ENCODE peak calls at places on chromosomes 12 and 14, in seven cellular contexts. One of them, this sample, is unnamed.

GRCh38 chr12:121581681-121582439 is 1.0 kb upstream of the KDM2B start:
- DNase-seq in nephron progenitor cell: no peak
- DNase-seq in heart left ventricle: no peak
- DNase-seq in fibroblast of gingiva: peak; percentile 82
- DNase-seq in EL: peak; percentile 47
- DNase-seq in pancreas: peak; percentile 36
- DNase-seq in HCT116: no peak
- DNase-seq in this sample: no peak

GRCh38 chr12:64160718-64161060 is 61.4 kb downstream of the KICS2 start:
- DNase-seq in pancreas: no peak
- DNase-seq in heart left ventricle: no peak
- DNase-seq in fibroblast of gingiva: peak; percentile 82
- DNase-seq in EL: peak; percentile 78
- DNase-seq in nephron progenitor cell: no peak
- DNase-seq in HCT116: no peak
- DNase-seq in this sample: no peak

GRCh38 chr14:95877633-95878032 is 1.0 kb downstream of the TUNAR start:
- DNase-seq in heart left ventricle: no peak
- DNase-seq in fibroblast of gingiva: no peak
- DNase-seq in nephron progenitor cell: no peak
- DNase-seq in pancreas: no peak
- DNase-seq in HCT116: no peak
- DNase-seq in EL: no peak
- DNase-seq in this sample: no peak

GRCh38 chr12:8742501-8742900 is 44.7 kb downstream of the RIMKLB start:
- DNase-seq in fibroblast of gingiva: peak; percentile 78
- DNase-seq in nephron progenitor cell: no peak
- DNase-seq in HCT116: no peak
- DNase-seq in EL: peak; percentile 62
- DNase-seq in heart left ventricle: no peak
- DNase-seq in pancreas: no peak
- DNase-seq in this sample: no peak

GRCh38 chr14:81517798-81518398 is 15.8 kb downstream of the SEL1L start:
- DNase-seq in heart left ventricle: no peak
- DNase-seq in pancreas: peak; percentile 60
- DNase-seq in HCT116: no peak
- DNase-seq in fibroblast of gingiva: peak; percentile 69
- DNase-seq in nephron progenitor cell: no peak
- DNase-seq in EL: no peak
- DNase-seq in this sample: no peak

GRCh38 chr14:69687963-69688649 is 76.7 kb downstream of the SUSD6 start:
- DNase-seq in nephron progenitor cell: no peak
- DNase-seq in heart left ventricle: no peak
- DNase-seq in EL: no peak
- DNase-seq in pancreas: no peak
- DNase-seq in HCT116: no peak
- DNase-seq in fibroblast of gingiva: no peak
- DNase-seq in this sample: no peak

GRCh38 chr12:53048780-53049401 is 974 bp upstream of the TNS2 start:
- DNase-seq in heart left ventricle: peak; percentile 87
- DNase-seq in pancreas: peak; percentile 80
- DNase-seq in HCT116: no peak
- DNase-seq in fibroblast of gingiva: peak; percentile 74
- DNase-seq in nephron progenitor cell: peak; percentile 51
- DNase-seq in EL: peak; percentile 76
- DNase-seq in this sample: no peak

GRCh38 chr14:77603654-77604270 is 12.7 kb downstream of the SPTLC2 start:
- DNase-seq in heart left ventricle: peak; percentile 65
- DNase-seq in HCT116: no peak
- DNase-seq in EL: no peak
- DNase-seq in pancreas: no peak
- DNase-seq in nephron progenitor cell: no peak
- DNase-seq in fibroblast of gingiva: no peak
- DNase-seq in this sample: no peak

GRCh38 chr14:50610465-50610864 is 50.5 kb downstream of the ATL1 start:
- DNase-seq in pancreas: no peak
- DNase-seq in heart left ventricle: no peak
- DNase-seq in HCT116: no peak
- DNase-seq in nephron progenitor cell: no peak
- DNase-seq in EL: no peak
- DNase-seq in fibroblast of gingiva: no peak
- DNase-seq in this sample: no peak

GRCh38 chr14:45838597-45838996 is 585.6 kb upstream of the MIS18BP1 start:
- DNase-seq in EL: no peak
- DNase-seq in fibroblast of gingiva: no peak
- DNase-seq in heart left ventricle: no peak
- DNase-seq in nephron progenitor cell: no peak
- DNase-seq in HCT116: no peak
- DNase-seq in pancreas: no peak
- DNase-seq in this sample: no peak

GRCh38 chr12:75820848-75821578 is 210.6 kb downstream of the PHLDA1 start:
- DNase-seq in EL: no peak
- DNase-seq in nephron progenitor cell: no peak
- DNase-seq in heart left ventricle: no peak
- DNase-seq in HCT116: no peak
- DNase-seq in pancreas: no peak
- DNase-seq in fibroblast of gingiva: peak; percentile 95
- DNase-seq in this sample: no peak

GRCh38 chr12:26699237-26699636 is 133.8 kb downstream of the ITPR2 start:
- DNase-seq in fibroblast of gingiva: peak; percentile 10
- DNase-seq in nephron progenitor cell: no peak
- DNase-seq in EL: peak; percentile 46
- DNase-seq in heart left ventricle: no peak
- DNase-seq in pancreas: no peak
- DNase-seq in HCT116: no peak
- DNase-seq in this sample: no peak

GRCh38 chr12:112303004-112303403 is 79.2 kb downstream of the HECTD4 start:
- DNase-seq in HCT116: no peak
- DNase-seq in fibroblast of gingiva: no peak
- DNase-seq in EL: peak; percentile 86
- DNase-seq in heart left ventricle: no peak
- DNase-seq in pancreas: no peak
- DNase-seq in nephron progenitor cell: no peak
- DNase-seq in this sample: no peak

GRCh38 chr14:40119321-40119720 is 687.1 kb upstream of the FBXO33 start:
- DNase-seq in nephron progenitor cell: no peak
- DNase-seq in EL: no peak
- DNase-seq in heart left ventricle: no peak
- DNase-seq in fibroblast of gingiva: no peak
- DNase-seq in HCT116: no peak
- DNase-seq in pancreas: no peak
- DNase-seq in this sample: no peak

GRCh38 chr14:32255855-32256254 is 52.8 kb upstream of the RNU6-8 start:
- DNase-seq in EL: no peak
- DNase-seq in pancreas: no peak
- DNase-seq in heart left ventricle: no peak
- DNase-seq in HCT116: no peak
- DNase-seq in fibroblast of gingiva: no peak
- DNase-seq in nephron progenitor cell: no peak
- DNase-seq in this sample: no peak

GRCh38 chr12:130715996-130716917 is at the start of gene RIMBP2:
- DNase-seq in nephron progenitor cell: peak; percentile 77
- DNase-seq in pancreas: no peak
- DNase-seq in EL: peak; percentile 1
- DNase-seq in fibroblast of gingiva: no peak
- DNase-seq in HCT116: no peak
- DNase-seq in heart left ventricle: peak; percentile 45
- DNase-seq in this sample: no peak

GRCh38 chr14:66038214-66038977 is 447.8 kb upstream of the CCDC196 start:
- DNase-seq in HCT116: no peak
- DNase-seq in fibroblast of gingiva: peak; percentile 5
- DNase-seq in pancreas: no peak
- DNase-seq in nephron progenitor cell: no peak
- DNase-seq in heart left ventricle: no peak
- DNase-seq in EL: peak; percentile 29
- DNase-seq in this sample: no peak

GRCh38 chr12:25825494-25825893 is 133.0 kb upstream of the RASSF8 start:
- DNase-seq in nephron progenitor cell: no peak
- DNase-seq in fibroblast of gingiva: no peak
- DNase-seq in pancreas: no peak
- DNase-seq in EL: no peak
- DNase-seq in heart left ventricle: no peak
- DNase-seq in HCT116: no peak
- DNase-seq in this sample: no peak

GRCh38 chr12:93336344-93336743 is 41.4 kb upstream of the NUDT4 start:
- DNase-seq in nephron progenitor cell: no peak
- DNase-seq in HCT116: no peak
- DNase-seq in EL: peak; percentile 35
- DNase-seq in heart left ventricle: no peak
- DNase-seq in pancreas: no peak
- DNase-seq in fibroblast of gingiva: peak; percentile 9
- DNase-seq in this sample: no peak

GRCh38 chr12:15220451-15220850 is 766 bp downstream of the RERG start:
- DNase-seq in EL: no peak
- DNase-seq in fibroblast of gingiva: no peak
- DNase-seq in HCT116: no peak
- DNase-seq in nephron progenitor cell: no peak
- DNase-seq in pancreas: no peak
- DNase-seq in heart left ventricle: no peak
- DNase-seq in this sample: no peak

GRCh38 chr14:34713681-34714319 is 593 bp downstream of the CFL2 start:
- DNase-seq in nephron progenitor cell: no peak
- DNase-seq in fibroblast of gingiva: peak; percentile 72
- DNase-seq in pancreas: no peak
- DNase-seq in heart left ventricle: no peak
- DNase-seq in EL: peak; percentile 80
- DNase-seq in HCT116: no peak
- DNase-seq in this sample: no peak

GRCh38 chr12:113154351-113154973 is 4.9 kb downstream of the CFAP73 start:
- DNase-seq in pancreas: no peak
- DNase-seq in HCT116: no peak
- DNase-seq in heart left ventricle: peak; percentile 60
- DNase-seq in nephron progenitor cell: peak; percentile 64
- DNase-seq in fibroblast of gingiva: peak; percentile 11
- DNase-seq in EL: peak; percentile 16
- DNase-seq in this sample: no peak

GRCh38 chr12:5083955-5084849 is 40.5 kb downstream of the KCNA5 start:
- DNase-seq in nephron progenitor cell: peak; percentile 54
- DNase-seq in heart left ventricle: no peak
- DNase-seq in EL: peak; percentile 67
- DNase-seq in fibroblast of gingiva: peak; percentile 33
- DNase-seq in HCT116: peak; percentile 28
- DNase-seq in pancreas: no peak
- DNase-seq in this sample: peak; percentile 47

GRCh38 chr14:21098134-21098891 is at the start of gene ZNF219:
- DNase-seq in nephron progenitor cell: peak; percentile 73
- DNase-seq in pancreas: peak; percentile 65
- DNase-seq in HCT116: no peak
- DNase-seq in fibroblast of gingiva: peak; percentile 51
- DNase-seq in EL: peak; percentile 67
- DNase-seq in heart left ventricle: peak; percentile 77
- DNase-seq in this sample: peak; percentile 48

GRCh38 chr12:14883663-14884062 is 2.0 kb downstream of the MGP start:
- DNase-seq in pancreas: no peak
- DNase-seq in fibroblast of gingiva: no peak
- DNase-seq in heart left ventricle: no peak
- DNase-seq in nephron progenitor cell: no peak
- DNase-seq in HCT116: no peak
- DNase-seq in EL: no peak
- DNase-seq in this sample: no peak

GRCh38 chr12:101697930-101698781 is 716 bp downstream of the CHPT1 start:
- DNase-seq in EL: peak; percentile 46
- DNase-seq in fibroblast of gingiva: peak; percentile 41
- DNase-seq in heart left ventricle: peak; percentile 79
- DNase-seq in pancreas: peak; percentile 62
- DNase-seq in nephron progenitor cell: no peak
- DNase-seq in HCT116: no peak
- DNase-seq in this sample: no peak

GRCh38 chr12:111444706-111445310 is 39.1 kb downstream of the SH2B3 start:
- DNase-seq in EL: no peak
- DNase-seq in fibroblast of gingiva: no peak
- DNase-seq in nephron progenitor cell: no peak
- DNase-seq in HCT116: no peak
- DNase-seq in pancreas: no peak
- DNase-seq in heart left ventricle: peak; percentile 83
- DNase-seq in this sample: no peak

GRCh38 chr14:55508676-55509075 is 68.3 kb upstream of the TBPL2 start:
- DNase-seq in nephron progenitor cell: no peak
- DNase-seq in fibroblast of gingiva: peak; percentile 88
- DNase-seq in pancreas: no peak
- DNase-seq in HCT116: no peak
- DNase-seq in heart left ventricle: no peak
- DNase-seq in EL: no peak
- DNase-seq in this sample: no peak

GRCh38 chr12:29733060-29733459 is 50.7 kb downstream of the TMTC1 start:
- DNase-seq in EL: no peak
- DNase-seq in heart left ventricle: no peak
- DNase-seq in pancreas: no peak
- DNase-seq in fibroblast of gingiva: no peak
- DNase-seq in HCT116: no peak
- DNase-seq in nephron progenitor cell: no peak
- DNase-seq in this sample: no peak

GRCh38 chr14:54599932-54600331 is 33.0 kb downstream of the SAMD4A start:
- DNase-seq in pancreas: no peak
- DNase-seq in EL: peak; percentile 30
- DNase-seq in nephron progenitor cell: no peak
- DNase-seq in HCT116: no peak
- DNase-seq in fibroblast of gingiva: no peak
- DNase-seq in heart left ventricle: no peak
- DNase-seq in this sample: no peak

GRCh38 chr12:96258451-96258933 is 64.3 kb downstream of the ELK3 start:
- DNase-seq in nephron progenitor cell: peak; percentile 28
- DNase-seq in heart left ventricle: peak; percentile 74
- DNase-seq in EL: peak; percentile 35
- DNase-seq in pancreas: peak; percentile 75
- DNase-seq in fibroblast of gingiva: peak; percentile 82
- DNase-seq in HCT116: no peak
- DNase-seq in this sample: no peak

GRCh38 chr12:109779382-109779781 is 53.8 kb downstream of the TRPV4 start:
- DNase-seq in nephron progenitor cell: no peak
- DNase-seq in EL: peak; percentile 12
- DNase-seq in heart left ventricle: no peak
- DNase-seq in fibroblast of gingiva: no peak
- DNase-seq in pancreas: no peak
- DNase-seq in HCT116: no peak
- DNase-seq in this sample: no peak

GRCh38 chr14:77022219-77022852 is 6.2 kb downstream of the IRF2BPL start:
- DNase-seq in nephron progenitor cell: no peak
- DNase-seq in HCT116: no peak
- DNase-seq in pancreas: no peak
- DNase-seq in EL: no peak
- DNase-seq in fibroblast of gingiva: no peak
- DNase-seq in heart left ventricle: no peak
- DNase-seq in this sample: no peak

GRCh38 chr14:43939836-43940235 is 567.2 kb downstream of the FSCB start:
- DNase-seq in fibroblast of gingiva: no peak
- DNase-seq in pancreas: no peak
- DNase-seq in heart left ventricle: no peak
- DNase-seq in nephron progenitor cell: no peak
- DNase-seq in EL: no peak
- DNase-seq in HCT116: no peak
- DNase-seq in this sample: no peak

GRCh38 chr12:131167334-131167733 is 213.6 kb downstream of the ADGRD1 start:
- DNase-seq in EL: no peak
- DNase-seq in nephron progenitor cell: no peak
- DNase-seq in pancreas: no peak
- DNase-seq in fibroblast of gingiva: no peak
- DNase-seq in heart left ventricle: no peak
- DNase-seq in HCT116: no peak
- DNase-seq in this sample: no peak

GRCh38 chr14:48937796-48938195 is 648.4 kb downstream of the RPS29 start:
- DNase-seq in pancreas: no peak
- DNase-seq in fibroblast of gingiva: no peak
- DNase-seq in EL: no peak
- DNase-seq in HCT116: no peak
- DNase-seq in nephron progenitor cell: no peak
- DNase-seq in heart left ventricle: no peak
- DNase-seq in this sample: no peak

GRCh38 chr14:84927096-84927910 is 602.6 kb upstream of the FLRT2 start:
- DNase-seq in nephron progenitor cell: no peak
- DNase-seq in pancreas: no peak
- DNase-seq in EL: no peak
- DNase-seq in heart left ventricle: no peak
- DNase-seq in HCT116: no peak
- DNase-seq in fibroblast of gingiva: peak; percentile 3
- DNase-seq in this sample: no peak